ENCODE peak calls at places on chromosome 7, in nine cellular contexts. One of them, this sample, is unnamed.

GRCh38 chr7:47724335-47724982 is 142.5 kb upstream of the TNS3 start:
- DNase-seq in BJ: peak
- DNase-seq in Peyer's patch: no peak
- DNase-seq in AG10803: peak
- DNase-seq in thoracic aorta: no peak
- DNase-seq in heart left ventricle: no peak
- DNase-seq in lower lobe of right lung: no peak
- DNase-seq in psoas muscle: no peak
- DNase-seq in upper lobe of right lung: no peak
- DNase-seq in this sample: peak

GRCh38 chr7:135335628-135336139 is 102.0 kb downstream of the STRA8 start:
- DNase-seq in psoas muscle: peak
- DNase-seq in heart left ventricle: peak
- DNase-seq in Peyer's patch: no peak
- DNase-seq in thoracic aorta: no peak
- DNase-seq in lower lobe of right lung: no peak
- DNase-seq in AG10803: peak
- DNase-seq in upper lobe of right lung: no peak
- DNase-seq in BJ: no peak
- DNase-seq in this sample: peak

GRCh38 chr7:73521636-73522080 is 435 bp downstream of the BAZ1B start:
- DNase-seq in lower lobe of right lung: no peak
- DNase-seq in Peyer's patch: peak
- DNase-seq in thoracic aorta: no peak
- DNase-seq in heart left ventricle: no peak
- DNase-seq in upper lobe of right lung: peak
- DNase-seq in BJ: no peak
- DNase-seq in AG10803: peak
- DNase-seq in psoas muscle: peak
- DNase-seq in this sample: peak

GRCh38 chr7:96697822-96698221 is 11.8 kb downstream of the SEM1 start:
- DNase-seq in upper lobe of right lung: no peak
- DNase-seq in psoas muscle: no peak
- DNase-seq in lower lobe of right lung: no peak
- DNase-seq in BJ: no peak
- DNase-seq in heart left ventricle: no peak
- DNase-seq in thoracic aorta: no peak
- DNase-seq in AG10803: no peak
- DNase-seq in Peyer's patch: no peak
- DNase-seq in this sample: peak

GRCh38 chr7:98462926-98463325 is 62.0 kb upstream of the BAIAP2L1 start:
- DNase-seq in AG10803: no peak
- DNase-seq in lower lobe of right lung: no peak
- DNase-seq in heart left ventricle: no peak
- DNase-seq in Peyer's patch: no peak
- DNase-seq in BJ: no peak
- DNase-seq in upper lobe of right lung: no peak
- DNase-seq in thoracic aorta: no peak
- DNase-seq in psoas muscle: no peak
- DNase-seq in this sample: no peak

GRCh38 chr7:106071356-106071998 is 40.6 kb downstream of the SYPL1 start:
- DNase-seq in heart left ventricle: no peak
- DNase-seq in thoracic aorta: no peak
- DNase-seq in lower lobe of right lung: peak
- DNase-seq in upper lobe of right lung: peak
- DNase-seq in psoas muscle: no peak
- DNase-seq in Peyer's patch: peak
- DNase-seq in BJ: no peak
- DNase-seq in AG10803: no peak
- DNase-seq in this sample: no peak

GRCh38 chr7:90276033-90276728 is 31.2 kb downstream of the CFAP69 start:
- DNase-seq in lower lobe of right lung: no peak
- DNase-seq in BJ: no peak
- DNase-seq in heart left ventricle: no peak
- DNase-seq in upper lobe of right lung: no peak
- DNase-seq in Peyer's patch: no peak
- DNase-seq in thoracic aorta: no peak
- DNase-seq in AG10803: no peak
- DNase-seq in psoas muscle: no peak
- DNase-seq in this sample: no peak

GRCh38 chr7:69598487-69599148 is 343 bp downstream of the AUTS2 start:
- DNase-seq in AG10803: no peak
- DNase-seq in thoracic aorta: no peak
- DNase-seq in heart left ventricle: peak
- DNase-seq in psoas muscle: peak
- DNase-seq in upper lobe of right lung: peak
- DNase-seq in Peyer's patch: no peak
- DNase-seq in BJ: no peak
- DNase-seq in lower lobe of right lung: no peak
- DNase-seq in this sample: peak

GRCh38 chr7:89584896-89585295 is 569.4 kb upstream of the STEAP1 start:
- DNase-seq in heart left ventricle: no peak
- DNase-seq in thoracic aorta: no peak
- DNase-seq in upper lobe of right lung: no peak
- DNase-seq in psoas muscle: no peak
- DNase-seq in AG10803: no peak
- DNase-seq in lower lobe of right lung: no peak
- DNase-seq in BJ: no peak
- DNase-seq in Peyer's patch: no peak
- DNase-seq in this sample: no peak

GRCh38 chr7:44548893-44549292 is 7.8 kb upstream of the NPC1L1 start:
- DNase-seq in upper lobe of right lung: no peak
- DNase-seq in BJ: no peak
- DNase-seq in AG10803: no peak
- DNase-seq in Peyer's patch: no peak
- DNase-seq in psoas muscle: no peak
- DNase-seq in thoracic aorta: no peak
- DNase-seq in heart left ventricle: no peak
- DNase-seq in lower lobe of right lung: no peak
- DNase-seq in this sample: no peak

GRCh38 chr7:19146699-19147098 is 1.5 kb upstream of the FERD3L start:
- DNase-seq in psoas muscle: no peak
- DNase-seq in thoracic aorta: no peak
- DNase-seq in upper lobe of right lung: no peak
- DNase-seq in lower lobe of right lung: no peak
- DNase-seq in BJ: no peak
- DNase-seq in Peyer's patch: no peak
- DNase-seq in AG10803: no peak
- DNase-seq in heart left ventricle: no peak
- DNase-seq in this sample: peak

DNA sequence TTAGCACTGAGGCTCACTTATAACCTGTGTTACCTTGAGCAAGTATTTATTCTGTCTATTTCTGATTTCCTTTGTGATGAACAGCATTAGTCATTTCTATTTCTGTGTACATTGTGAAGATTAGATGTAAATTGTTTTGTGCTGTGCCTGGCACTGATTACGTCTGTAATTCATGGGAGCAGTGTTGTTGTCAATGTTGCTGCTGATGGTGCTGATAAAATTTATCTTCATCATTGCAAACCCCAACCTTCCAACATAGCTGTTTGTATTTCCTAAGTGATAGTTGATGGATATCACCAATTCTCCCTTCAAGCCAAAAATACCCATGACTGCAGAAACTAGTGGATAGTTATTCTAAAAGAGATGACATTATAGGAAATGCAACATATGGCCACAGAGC is 400.5 kb upstream of the GRM3 start:
- DNase-seq in Peyer's patch: no peak
- DNase-seq in psoas muscle: no peak
- DNase-seq in BJ: no peak
- DNase-seq in thoracic aorta: no peak
- DNase-seq in AG10803: no peak
- DNase-seq in heart left ventricle: no peak
- DNase-seq in upper lobe of right lung: no peak
- DNase-seq in lower lobe of right lung: no peak
- DNase-seq in this sample: no peak
- TF ChIP-seq CTCF in Peyer's patch: no peak
- TF ChIP-seq CTCF in psoas muscle: no peak
- TF ChIP-seq CTCF in BJ: no peak
- TF ChIP-seq CTCF in thoracic aorta: no peak
- TF ChIP-seq CTCF in AG10803: no peak
- TF ChIP-seq CTCF in heart left ventricle: no peak
- TF ChIP-seq CTCF in upper lobe of right lung: no peak
- TF ChIP-seq CTCF in lower lobe of right lung: no peak
- TF ChIP-seq CTCF in this sample: no peak

GRCh38 chr7:108413337-108413736 is 42.9 kb downstream of the NRCAM start:
- DNase-seq in psoas muscle: no peak
- DNase-seq in Peyer's patch: no peak
- DNase-seq in upper lobe of right lung: no peak
- DNase-seq in heart left ventricle: no peak
- DNase-seq in AG10803: no peak
- DNase-seq in BJ: no peak
- DNase-seq in thoracic aorta: no peak
- DNase-seq in lower lobe of right lung: no peak
- DNase-seq in this sample: no peak

GRCh38 chr7:108417926-108418325 is 38.3 kb downstream of the NRCAM start:
- DNase-seq in heart left ventricle: no peak
- DNase-seq in AG10803: no peak
- DNase-seq in psoas muscle: no peak
- DNase-seq in thoracic aorta: no peak
- DNase-seq in lower lobe of right lung: no peak
- DNase-seq in upper lobe of right lung: no peak
- DNase-seq in BJ: no peak
- DNase-seq in Peyer's patch: no peak
- DNase-seq in this sample: peak

GRCh38 chr7:108417144-108417543 is 39.1 kb downstream of the NRCAM start:
- DNase-seq in upper lobe of right lung: no peak
- DNase-seq in AG10803: no peak
- DNase-seq in thoracic aorta: no peak
- DNase-seq in lower lobe of right lung: no peak
- DNase-seq in Peyer's patch: no peak
- DNase-seq in psoas muscle: no peak
- DNase-seq in BJ: no peak
- DNase-seq in heart left ventricle: no peak
- DNase-seq in this sample: no peak

GRCh38 chr7:108413782-108414492 is 42.3 kb downstream of the NRCAM start:
- DNase-seq in lower lobe of right lung: no peak
- DNase-seq in Peyer's patch: no peak
- DNase-seq in thoracic aorta: no peak
- DNase-seq in upper lobe of right lung: no peak
- DNase-seq in heart left ventricle: no peak
- DNase-seq in BJ: no peak
- DNase-seq in psoas muscle: no peak
- DNase-seq in AG10803: no peak
- DNase-seq in this sample: peak

DNA sequence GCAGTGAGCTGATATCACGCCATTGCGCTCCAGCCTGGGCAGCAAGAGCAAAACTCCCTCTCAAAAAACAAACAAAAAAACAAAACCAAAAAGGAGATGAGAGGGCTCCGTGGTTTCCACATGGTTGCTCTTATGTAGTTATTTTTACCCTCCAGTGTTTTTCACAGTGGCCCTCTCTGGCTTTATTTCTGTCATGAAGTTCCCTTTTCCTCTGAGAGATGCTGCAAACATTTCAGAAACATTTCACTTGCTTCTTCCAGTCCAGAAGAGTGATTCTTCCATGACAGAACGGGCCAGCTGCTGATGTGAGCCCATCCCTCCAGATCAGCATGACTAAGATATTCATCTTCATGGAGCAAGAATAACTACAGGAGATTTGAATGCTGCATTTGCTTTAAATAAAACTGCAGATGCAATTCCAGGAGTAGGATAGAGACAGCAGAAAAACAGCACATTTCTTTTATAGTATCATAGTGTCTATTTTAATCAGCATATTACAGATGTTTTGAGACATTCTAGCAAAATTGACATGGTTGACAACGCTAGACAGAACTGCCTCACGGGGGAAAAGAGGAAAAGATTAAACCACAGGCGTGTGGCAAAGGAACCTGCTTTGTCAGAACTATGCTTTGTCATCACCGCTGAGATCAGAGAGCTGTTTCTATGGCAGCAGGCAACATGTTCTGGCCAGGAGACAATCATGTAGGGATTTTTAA is 40.3 kb downstream of the NRCAM start:
- DNase-seq in upper lobe of right lung: no peak
- DNase-seq in thoracic aorta: no peak
- DNase-seq in AG10803: peak
- DNase-seq in BJ: no peak
- DNase-seq in psoas muscle: no peak
- DNase-seq in lower lobe of right lung: no peak
- DNase-seq in Peyer's patch: peak
- DNase-seq in heart left ventricle: no peak
- DNase-seq in this sample: peak
- H3K4me3 ChIP-seq in upper lobe of right lung: no peak
- H3K4me3 ChIP-seq in thoracic aorta: no peak
- H3K4me3 ChIP-seq in AG10803: no peak
- H3K4me3 ChIP-seq in BJ: no peak
- H3K4me3 ChIP-seq in psoas muscle: no peak
- H3K4me3 ChIP-seq in lower lobe of right lung: no peak
- H3K4me3 ChIP-seq in Peyer's patch: no peak
- H3K4me3 ChIP-seq in heart left ventricle: no peak
- H3K4me3 ChIP-seq in this sample: no peak

GRCh38 chr7:71925663-71926062 is 486.5 kb downstream of the CALN1 start:
- DNase-seq in thoracic aorta: no peak
- DNase-seq in psoas muscle: no peak
- DNase-seq in upper lobe of right lung: no peak
- DNase-seq in BJ: no peak
- DNase-seq in AG10803: no peak
- DNase-seq in lower lobe of right lung: no peak
- DNase-seq in Peyer's patch: no peak
- DNase-seq in heart left ventricle: no peak
- DNase-seq in this sample: no peak
- TF ChIP-seq CTCF in thoracic aorta: no peak
- TF ChIP-seq CTCF in psoas muscle: no peak
- TF ChIP-seq CTCF in upper lobe of right lung: no peak
- TF ChIP-seq CTCF in BJ: no peak
- TF ChIP-seq CTCF in AG10803: no peak
- TF ChIP-seq CTCF in lower lobe of right lung: no peak
- TF ChIP-seq CTCF in Peyer's patch: no peak
- TF ChIP-seq CTCF in heart left ventricle: no peak
- TF ChIP-seq CTCF in this sample: no peak

GRCh38 chr7:124761164-124761715 is 4.4 kb downstream of the GPR37 start:
- DNase-seq in thoracic aorta: no peak
- DNase-seq in AG10803: no peak
- DNase-seq in upper lobe of right lung: no peak
- DNase-seq in psoas muscle: no peak
- DNase-seq in heart left ventricle: no peak
- DNase-seq in lower lobe of right lung: no peak
- DNase-seq in Peyer's patch: no peak
- DNase-seq in BJ: no peak
- DNase-seq in this sample: no peak

GRCh38 chr7:124764847-124765400 is 668 bp downstream of the GPR37 start:
- DNase-seq in thoracic aorta: no peak
- DNase-seq in AG10803: no peak
- DNase-seq in BJ: no peak
- DNase-seq in heart left ventricle: peak
- DNase-seq in upper lobe of right lung: peak
- DNase-seq in Peyer's patch: no peak
- DNase-seq in lower lobe of right lung: peak
- DNase-seq in psoas muscle: no peak
- DNase-seq in this sample: no peak

GRCh38 chr7:124762611-124763143 is 2.9 kb downstream of the GPR37 start:
- DNase-seq in BJ: no peak
- DNase-seq in AG10803: no peak
- DNase-seq in upper lobe of right lung: no peak
- DNase-seq in heart left ventricle: no peak
- DNase-seq in Peyer's patch: no peak
- DNase-seq in lower lobe of right lung: no peak
- DNase-seq in thoracic aorta: no peak
- DNase-seq in psoas muscle: no peak
- DNase-seq in this sample: no peak

GRCh38 chr7:124765401-124766352 is at the start of gene GPR37:
- DNase-seq in Peyer's patch: no peak
- DNase-seq in heart left ventricle: peak
- DNase-seq in AG10803: peak
- DNase-seq in BJ: no peak
- DNase-seq in lower lobe of right lung: peak
- DNase-seq in upper lobe of right lung: peak
- DNase-seq in thoracic aorta: peak
- DNase-seq in psoas muscle: peak
- DNase-seq in this sample: peak

GRCh38 chr7:124764071-124764846 is 1.3 kb downstream of the GPR37 start:
- DNase-seq in thoracic aorta: no peak
- DNase-seq in lower lobe of right lung: no peak
- DNase-seq in psoas muscle: no peak
- DNase-seq in BJ: no peak
- DNase-seq in heart left ventricle: no peak
- DNase-seq in upper lobe of right lung: no peak
- DNase-seq in Peyer's patch: no peak
- DNase-seq in AG10803: no peak
- DNase-seq in this sample: no peak
- H3K4me3 ChIP-seq in thoracic aorta: peak
- H3K4me3 ChIP-seq in lower lobe of right lung: peak
- H3K4me3 ChIP-seq in psoas muscle: peak
- H3K4me3 ChIP-seq in BJ: peak
- H3K4me3 ChIP-seq in heart left ventricle: peak
- H3K4me3 ChIP-seq in upper lobe of right lung: peak
- H3K4me3 ChIP-seq in Peyer's patch: peak
- H3K4me3 ChIP-seq in AG10803: peak
- H3K4me3 ChIP-seq in this sample: peak

This sample was measured in astrocyte of the spinal cord.